ENCODE peak calls at places on chromosome 11, in eight cellular contexts. B, A, S, H, Q, T, Z and P are unnamed samples.

GRCh38 chr11:122202161-122202950 is 86.3 kb upstream of the BLID start:
- DNase-seq in Z (no peak), Q (no peak), S (no peak), B (peak), A (no peak), T (peak), H (peak), P (no peak)

GRCh38 chr11:103798029-103798428 is 238.4 kb upstream of the DDI1 start:
- DNase-seq in S (no peak), A (no peak), T (peak), B (no peak), H (peak), Q (no peak), Z (no peak), P (no peak)

GRCh38 chr11:27234043-27234668 is 128.9 kb downstream of the CCDC34 start:
- DNase-seq in T (peak), B (peak), S (peak), A (no peak), Z (no peak), Q (no peak), H (peak), P (no peak)

GRCh38 chr11:97140885-97141494 is 751.2 kb downstream of the JRKL start:
- DNase-seq in Q (peak), B (no peak), H (no peak), T (no peak), Z (no peak), S (no peak), A (peak), P (no peak)

GRCh38 chr11:69837791-69838190 is 18.6 kb upstream of the FGF3 start:
- DNase-seq in T (no peak), A (no peak), S (no peak), B (no peak), H (no peak), Q (no peak), Z (no peak), P (no peak)

GRCh38 chr11:19673924-19674390 is 38.7 kb upstream of the NAV2 start:
- DNase-seq in Q (peak), B (peak), S (no peak), A (no peak), Z (no peak), H (no peak), T (no peak), P (no peak)

GRCh38 chr11:14537134-14537599 is 17.0 kb upstream of the PSMA1 start:
- DNase-seq in Q (peak), B (no peak), T (no peak), S (no peak), H (no peak), A (no peak), Z (peak), P (peak)

GRCh38 chr11:2791521-2792375 is 92.0 kb upstream of the KCNQ1OT1 start:
- DNase-seq in S (no peak), A (no peak), Q (peak), H (no peak), B (peak), T (no peak), Z (peak), P (no peak)

GRCh38 chr11:122159173-122159701 is 43.2 kb upstream of the BLID start:
- DNase-seq in Q (peak), A (no peak), Z (no peak), H (no peak), T (peak), B (peak), S (no peak), P (no peak)

GRCh38 chr11:74493816-74494630 is 499 bp upstream of the LIPT2 start:
- DNase-seq in Q (no peak), H (no peak), T (no peak), Z (no peak), A (no peak), B (no peak), S (peak), P (no peak)

GRCh38 chr11:95257596-95257995 is 26.6 kb upstream of the SESN3 start:
- DNase-seq in Z (no peak), T (no peak), H (no peak), B (no peak), S (no peak), Q (no peak), A (no peak), P (no peak)

GRCh38 chr11:117795726-117796455 is 1.1 kb downstream of the DSCAML1 start:
- DNase-seq in B (no peak), T (no peak), Q (peak), Z (no peak), A (no peak), H (no peak), S (no peak), P (no peak)